ENCODE peak calls at places on chromosomes 3 and 15, in ten cellular contexts. One of them, this sample, is unnamed.
A peak's percentile ranks its signal among the peaks of the same experiment; 100 is the strongest.

GRCh38 chr3:73530030-73530411 is 94.7 kb downstream of the PDZRN3 start:
- DNase-seq in spleen: no peak
- DNase-seq in astrocyte: peak; percentile 96
- DNase-seq in transverse colon: no peak
- DNase-seq in brain microvascular endothelial cell: peak; percentile 85
- DNase-seq in IMR-90: peak; percentile 82
- DNase-seq in naive thymus-derived CD4-positive, alpha-beta T cell: no peak
- DNase-seq in uterus: peak; percentile 50
- DNase-seq in keratinocyte: no peak
- DNase-seq in dorsolateral prefrontal cortex: no peak
- DNase-seq in this sample: no peak

GRCh38 chr3:20264900-20265567 is 79.0 kb upstream of the SGO1 start:
- DNase-seq in spleen: no peak
- DNase-seq in astrocyte: no peak
- DNase-seq in transverse colon: no peak
- DNase-seq in brain microvascular endothelial cell: no peak
- DNase-seq in IMR-90: no peak
- DNase-seq in naive thymus-derived CD4-positive, alpha-beta T cell: no peak
- DNase-seq in uterus: no peak
- DNase-seq in keratinocyte: no peak
- DNase-seq in dorsolateral prefrontal cortex: no peak
- DNase-seq in this sample: no peak

GRCh38 chr3:171028025-171028778 is 1.7 kb upstream of the SLC2A2 start:
- DNase-seq in spleen: no peak
- DNase-seq in astrocyte: peak; percentile 97
- DNase-seq in transverse colon: peak; percentile 21
- DNase-seq in brain microvascular endothelial cell: peak; percentile 93
- DNase-seq in IMR-90: peak; percentile 92
- DNase-seq in naive thymus-derived CD4-positive, alpha-beta T cell: peak; percentile 10
- DNase-seq in uterus: peak; percentile 36
- DNase-seq in keratinocyte: no peak
- DNase-seq in dorsolateral prefrontal cortex: no peak
- DNase-seq in this sample: no peak

GRCh38 chr3:142285057-142285666 is 59.8 kb upstream of the GK5 start:
- DNase-seq in spleen: no peak
- DNase-seq in astrocyte: no peak
- DNase-seq in transverse colon: no peak
- DNase-seq in brain microvascular endothelial cell: no peak
- DNase-seq in IMR-90: no peak
- DNase-seq in naive thymus-derived CD4-positive, alpha-beta T cell: no peak
- DNase-seq in uterus: no peak
- DNase-seq in keratinocyte: no peak
- DNase-seq in dorsolateral prefrontal cortex: no peak
- DNase-seq in this sample: no peak

GRCh38 chr3:181971424-181971823 is 259.7 kb downstream of the SOX2 start:
- DNase-seq in spleen: no peak
- DNase-seq in astrocyte: no peak
- DNase-seq in transverse colon: no peak
- DNase-seq in brain microvascular endothelial cell: no peak
- DNase-seq in IMR-90: no peak
- DNase-seq in naive thymus-derived CD4-positive, alpha-beta T cell: no peak
- DNase-seq in uterus: no peak
- DNase-seq in keratinocyte: no peak
- DNase-seq in dorsolateral prefrontal cortex: no peak
- DNase-seq in this sample: no peak

GRCh38 chr3:87082806-87083440 is 92.0 kb upstream of the VGLL3 start:
- DNase-seq in spleen: no peak
- DNase-seq in astrocyte: peak; percentile 37
- DNase-seq in transverse colon: no peak
- DNase-seq in brain microvascular endothelial cell: peak; percentile 52
- DNase-seq in IMR-90: peak; percentile 75
- DNase-seq in naive thymus-derived CD4-positive, alpha-beta T cell: no peak
- DNase-seq in uterus: peak; percentile 25
- DNase-seq in keratinocyte: peak; percentile 2
- DNase-seq in dorsolateral prefrontal cortex: no peak
- DNase-seq in this sample: no peak

GRCh38 chr3:188954590-188955208 is 217.1 kb upstream of the TPRG1 start:
- DNase-seq in spleen: peak; percentile 93
- DNase-seq in astrocyte: peak; percentile 60
- DNase-seq in transverse colon: peak; percentile 87
- DNase-seq in brain microvascular endothelial cell: peak; percentile 80
- DNase-seq in IMR-90: peak; percentile 88
- DNase-seq in naive thymus-derived CD4-positive, alpha-beta T cell: peak; percentile 61
- DNase-seq in uterus: peak; percentile 87
- DNase-seq in keratinocyte: peak; percentile 42
- DNase-seq in dorsolateral prefrontal cortex: peak; percentile 79
- DNase-seq in this sample: peak; percentile 88

GRCh38 chr3:159322322-159322939 is 520.6 kb downstream of the MFSD1 start:
- DNase-seq in spleen: peak; percentile 74
- DNase-seq in astrocyte: no peak
- DNase-seq in transverse colon: peak; percentile 11
- DNase-seq in brain microvascular endothelial cell: peak; percentile 8
- DNase-seq in IMR-90: peak; percentile 20
- DNase-seq in naive thymus-derived CD4-positive, alpha-beta T cell: no peak
- DNase-seq in uterus: no peak
- DNase-seq in keratinocyte: no peak
- DNase-seq in dorsolateral prefrontal cortex: peak; percentile 32
- DNase-seq in this sample: no peak

GRCh38 chr3:162295323-162295983 is 798.8 kb downstream of the OTOL1 start:
- DNase-seq in spleen: no peak
- DNase-seq in astrocyte: peak; percentile 98
- DNase-seq in transverse colon: no peak
- DNase-seq in brain microvascular endothelial cell: peak; percentile 90
- DNase-seq in IMR-90: peak; percentile 97
- DNase-seq in naive thymus-derived CD4-positive, alpha-beta T cell: no peak
- DNase-seq in uterus: no peak
- DNase-seq in keratinocyte: no peak
- DNase-seq in dorsolateral prefrontal cortex: no peak
- DNase-seq in this sample: no peak

GRCh38 chr3:141477224-141477623 is 9.6 kb upstream of the RASA2 start:
- DNase-seq in spleen: no peak
- DNase-seq in astrocyte: peak; percentile 90
- DNase-seq in transverse colon: no peak
- DNase-seq in brain microvascular endothelial cell: peak; percentile 89
- DNase-seq in IMR-90: peak; percentile 94
- DNase-seq in naive thymus-derived CD4-positive, alpha-beta T cell: no peak
- DNase-seq in uterus: no peak
- DNase-seq in keratinocyte: no peak
- DNase-seq in dorsolateral prefrontal cortex: no peak
- DNase-seq in this sample: no peak

GRCh38 chr3:169448501-169448900 is 215.0 kb downstream of the MECOM start:
- DNase-seq in spleen: no peak
- DNase-seq in astrocyte: no peak
- DNase-seq in transverse colon: no peak
- DNase-seq in brain microvascular endothelial cell: no peak
- DNase-seq in IMR-90: peak; percentile 7
- DNase-seq in naive thymus-derived CD4-positive, alpha-beta T cell: no peak
- DNase-seq in uterus: no peak
- DNase-seq in keratinocyte: no peak
- DNase-seq in dorsolateral prefrontal cortex: no peak
- DNase-seq in this sample: no peak

GRCh38 chr3:45127130-45127822 is 18.9 kb downstream of the CDCP1 start:
- DNase-seq in spleen: no peak
- DNase-seq in astrocyte: no peak
- DNase-seq in transverse colon: no peak
- DNase-seq in brain microvascular endothelial cell: no peak
- DNase-seq in IMR-90: no peak
- DNase-seq in naive thymus-derived CD4-positive, alpha-beta T cell: no peak
- DNase-seq in uterus: no peak
- DNase-seq in keratinocyte: no peak
- DNase-seq in dorsolateral prefrontal cortex: no peak
- DNase-seq in this sample: no peak
- H3K27ac ChIP-seq in spleen: no peak overlapping the region
- H3K27ac ChIP-seq in astrocyte: no peak overlapping the region
- H3K27ac ChIP-seq in transverse colon: peak overlapping the region; percentile 45
- H3K27ac ChIP-seq in brain microvascular endothelial cell: no peak overlapping the region
- H3K27ac ChIP-seq in IMR-90: no peak overlapping the region
- H3K27ac ChIP-seq in naive thymus-derived CD4-positive, alpha-beta T cell: no peak overlapping the region
- H3K27ac ChIP-seq in uterus: peak overlapping the region; percentile 87
- H3K27ac ChIP-seq in keratinocyte: peak overlapping the region; percentile 99
- H3K27ac ChIP-seq in dorsolateral prefrontal cortex: no peak overlapping the region
- H3K27ac ChIP-seq in this sample: no peak overlapping the region

GRCh38 chr15:64883997-64884511 is 27.6 kb upstream of the ANKDD1A start:
- DNase-seq in spleen: peak; percentile 90
- DNase-seq in astrocyte: peak; percentile 81
- DNase-seq in transverse colon: peak; percentile 61
- DNase-seq in brain microvascular endothelial cell: peak; percentile 90
- DNase-seq in IMR-90: peak; percentile 97
- DNase-seq in naive thymus-derived CD4-positive, alpha-beta T cell: peak; percentile 57
- DNase-seq in uterus: peak; percentile 68
- DNase-seq in keratinocyte: peak; percentile 97
- DNase-seq in dorsolateral prefrontal cortex: no peak
- DNase-seq in this sample: peak; percentile 86

GRCh38 chr15:64883097-64883581 is 28.6 kb upstream of the ANKDD1A start:
- DNase-seq in spleen: peak; percentile 36
- DNase-seq in astrocyte: no peak
- DNase-seq in transverse colon: no peak
- DNase-seq in brain microvascular endothelial cell: peak; percentile 28
- DNase-seq in IMR-90: peak; percentile 33
- DNase-seq in naive thymus-derived CD4-positive, alpha-beta T cell: no peak
- DNase-seq in uterus: no peak
- DNase-seq in keratinocyte: peak; percentile 84
- DNase-seq in dorsolateral prefrontal cortex: no peak
- DNase-seq in this sample: no peak

GRCh38 chr15:64892850-64893403 is 18.8 kb upstream of the ANKDD1A start:
- DNase-seq in spleen: peak; percentile 64
- DNase-seq in astrocyte: no peak
- DNase-seq in transverse colon: no peak
- DNase-seq in brain microvascular endothelial cell: no peak
- DNase-seq in IMR-90: no peak
- DNase-seq in naive thymus-derived CD4-positive, alpha-beta T cell: no peak
- DNase-seq in uterus: no peak
- DNase-seq in keratinocyte: no peak
- DNase-seq in dorsolateral prefrontal cortex: no peak
- DNase-seq in this sample: no peak

GRCh38 chr15:64891546-64891945 is 20.2 kb upstream of the ANKDD1A start:
- DNase-seq in spleen: no peak
- DNase-seq in astrocyte: no peak
- DNase-seq in transverse colon: no peak
- DNase-seq in brain microvascular endothelial cell: no peak
- DNase-seq in IMR-90: no peak
- DNase-seq in naive thymus-derived CD4-positive, alpha-beta T cell: no peak
- DNase-seq in uterus: no peak
- DNase-seq in keratinocyte: no peak
- DNase-seq in dorsolateral prefrontal cortex: no peak
- DNase-seq in this sample: no peak

DNA sequence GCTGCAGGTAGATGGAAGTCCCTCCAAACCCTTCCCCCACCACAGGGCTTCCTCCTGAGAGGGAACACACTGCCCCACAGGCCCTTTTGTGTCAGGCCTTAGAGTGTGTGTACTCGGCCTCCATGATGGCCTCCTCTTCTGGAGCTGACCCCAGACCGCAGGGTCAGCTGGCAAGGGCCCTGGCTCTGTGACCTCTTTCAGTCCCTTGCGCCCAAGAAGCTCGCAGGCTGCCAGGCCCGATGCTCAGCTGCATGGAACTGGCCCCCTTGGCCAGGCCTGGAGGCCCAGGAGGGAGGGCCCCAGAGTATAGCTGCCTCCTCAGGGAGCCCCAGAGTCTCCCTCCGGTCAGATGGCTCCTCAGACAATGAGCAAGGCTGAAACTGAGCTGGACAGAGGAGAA is 23.4 kb upstream of the ANKDD1A start:
- DNase-seq in spleen: no peak
- DNase-seq in astrocyte: no peak
- DNase-seq in transverse colon: no peak
- DNase-seq in brain microvascular endothelial cell: no peak
- DNase-seq in IMR-90: no peak
- DNase-seq in naive thymus-derived CD4-positive, alpha-beta T cell: no peak
- DNase-seq in uterus: no peak
- DNase-seq in keratinocyte: no peak
- DNase-seq in dorsolateral prefrontal cortex: no peak
- DNase-seq in this sample: no peak
- H3K27ac ChIP-seq in spleen: peak overlapping the region; percentile 99
- H3K27ac ChIP-seq in astrocyte: no peak overlapping the region
- H3K27ac ChIP-seq in transverse colon: no peak overlapping the region
- H3K27ac ChIP-seq in brain microvascular endothelial cell: no peak overlapping the region
- H3K27ac ChIP-seq in IMR-90: no peak overlapping the region
- H3K27ac ChIP-seq in naive thymus-derived CD4-positive, alpha-beta T cell: no peak overlapping the region
- H3K27ac ChIP-seq in uterus: no peak overlapping the region
- H3K27ac ChIP-seq in keratinocyte: no peak overlapping the region
- H3K27ac ChIP-seq in dorsolateral prefrontal cortex: peak overlapping the region; percentile 48
- H3K27ac ChIP-seq in this sample: no peak overlapping the region

GRCh38 chr3:133384331-133385027 is 15.4 kb upstream of the BFSP2 start:
- DNase-seq in spleen: no peak
- DNase-seq in astrocyte: peak; percentile 26
- DNase-seq in transverse colon: peak; percentile 25
- DNase-seq in brain microvascular endothelial cell: peak; percentile 47
- DNase-seq in IMR-90: peak; percentile 65
- DNase-seq in naive thymus-derived CD4-positive, alpha-beta T cell: no peak
- DNase-seq in uterus: peak; percentile 35
- DNase-seq in keratinocyte: no peak
- DNase-seq in dorsolateral prefrontal cortex: peak; percentile 70
- DNase-seq in this sample: peak; percentile 69
- H3K27ac ChIP-seq in spleen: no peak overlapping the region
- H3K27ac ChIP-seq in astrocyte: no peak overlapping the region
- H3K27ac ChIP-seq in transverse colon: no peak overlapping the region
- H3K27ac ChIP-seq in brain microvascular endothelial cell: no peak overlapping the region
- H3K27ac ChIP-seq in IMR-90: no peak overlapping the region
- H3K27ac ChIP-seq in naive thymus-derived CD4-positive, alpha-beta T cell: no peak overlapping the region
- H3K27ac ChIP-seq in uterus: no peak overlapping the region
- H3K27ac ChIP-seq in keratinocyte: no peak overlapping the region
- H3K27ac ChIP-seq in dorsolateral prefrontal cortex: peak overlapping the region; percentile 58
- H3K27ac ChIP-seq in this sample: no peak overlapping the region

GRCh38 chr3:128112406-128112968 is 11.1 kb downstream of the RUVBL1 start:
- DNase-seq in spleen: no peak
- DNase-seq in astrocyte: peak; percentile 88
- DNase-seq in transverse colon: no peak
- DNase-seq in brain microvascular endothelial cell: peak; percentile 80
- DNase-seq in IMR-90: peak; percentile 90
- DNase-seq in naive thymus-derived CD4-positive, alpha-beta T cell: peak; percentile 31
- DNase-seq in uterus: no peak
- DNase-seq in keratinocyte: no peak
- DNase-seq in dorsolateral prefrontal cortex: no peak
- DNase-seq in this sample: no peak

GRCh38 chr3:128107809-128108208 is 15.8 kb downstream of the RUVBL1 start:
- DNase-seq in spleen: no peak
- DNase-seq in astrocyte: peak; percentile 14
- DNase-seq in transverse colon: no peak
- DNase-seq in brain microvascular endothelial cell: no peak
- DNase-seq in IMR-90: peak; percentile 10
- DNase-seq in naive thymus-derived CD4-positive, alpha-beta T cell: no peak
- DNase-seq in uterus: no peak
- DNase-seq in keratinocyte: no peak
- DNase-seq in dorsolateral prefrontal cortex: no peak
- DNase-seq in this sample: no peak

GRCh38 chr3:128113817-128114794 is 9.5 kb downstream of the RUVBL1 start:
- DNase-seq in spleen: peak; percentile 79
- DNase-seq in astrocyte: no peak
- DNase-seq in transverse colon: peak; percentile 12
- DNase-seq in brain microvascular endothelial cell: no peak
- DNase-seq in IMR-90: no peak
- DNase-seq in naive thymus-derived CD4-positive, alpha-beta T cell: no peak
- DNase-seq in uterus: no peak
- DNase-seq in keratinocyte: no peak
- DNase-seq in dorsolateral prefrontal cortex: no peak
- DNase-seq in this sample: no peak

DNA sequence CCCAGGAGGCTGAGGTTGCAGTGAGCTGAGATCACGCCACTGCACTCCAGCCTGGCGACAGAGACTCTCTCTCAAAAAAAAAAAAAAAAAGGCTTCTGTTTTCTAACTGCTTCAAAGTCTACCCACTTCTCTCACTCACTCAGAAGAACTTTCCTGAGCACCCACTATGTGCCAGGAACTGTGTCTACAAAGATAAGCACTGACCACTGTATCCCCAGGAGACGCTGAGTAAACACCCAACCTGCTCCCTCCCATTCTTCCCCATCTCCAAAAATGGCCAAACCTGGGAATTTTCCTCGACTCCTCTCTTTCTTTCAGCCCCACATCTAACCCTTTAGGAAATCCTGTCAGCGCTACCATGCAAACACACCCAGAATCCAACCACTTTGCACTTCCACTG is 12.5 kb downstream of the RUVBL1 start:
- DNase-seq in spleen: no peak
- DNase-seq in astrocyte: no peak
- DNase-seq in transverse colon: no peak
- DNase-seq in brain microvascular endothelial cell: no peak
- DNase-seq in IMR-90: no peak
- DNase-seq in naive thymus-derived CD4-positive, alpha-beta T cell: no peak
- DNase-seq in uterus: no peak
- DNase-seq in keratinocyte: no peak
- DNase-seq in dorsolateral prefrontal cortex: no peak
- DNase-seq in this sample: no peak
- H3K27ac ChIP-seq in spleen: no peak overlapping the region
- H3K27ac ChIP-seq in astrocyte: no peak overlapping the region
- H3K27ac ChIP-seq in transverse colon: no peak overlapping the region
- H3K27ac ChIP-seq in brain microvascular endothelial cell: no peak overlapping the region
- H3K27ac ChIP-seq in IMR-90: no peak overlapping the region
- H3K27ac ChIP-seq in naive thymus-derived CD4-positive, alpha-beta T cell: no peak overlapping the region
- H3K27ac ChIP-seq in uterus: no peak overlapping the region
- H3K27ac ChIP-seq in keratinocyte: no peak overlapping the region
- H3K27ac ChIP-seq in dorsolateral prefrontal cortex: no peak overlapping the region
- H3K27ac ChIP-seq in this sample: no peak overlapping the region

This sample was measured in right atrium auricular region.